ENCODE peak calls at places on chromosomes 12 and 14, in six cellular contexts. One of them, this sample, is unnamed.

GRCh38 chr12:48061943-48062719 is 43.7 kb downstream of the SENP1 start:
- DNase-seq in transverse colon: no peak
- DNase-seq in bronchial epithelial cell: peak
- DNase-seq in HCT116: no peak
- DNase-seq in AG10803: no peak
- DNase-seq in hepatocyte: peak
- DNase-seq in this sample: no peak

GRCh38 chr12:131867891-131868675 is 26.3 kb upstream of the ULK1 start:
- DNase-seq in transverse colon: no peak
- DNase-seq in bronchial epithelial cell: no peak
- DNase-seq in HCT116: no peak
- DNase-seq in AG10803: no peak
- DNase-seq in hepatocyte: no peak
- DNase-seq in this sample: no peak

GRCh38 chr12:90037740-90038139 is 329.1 kb upstream of the ATP2B1 start:
- DNase-seq in transverse colon: no peak
- DNase-seq in bronchial epithelial cell: no peak
- DNase-seq in HCT116: no peak
- DNase-seq in AG10803: no peak
- DNase-seq in hepatocyte: no peak
- DNase-seq in this sample: no peak

GRCh38 chr14:65637780-65638179 is 225.2 kb downstream of the FUT8 start:
- DNase-seq in transverse colon: no peak
- DNase-seq in bronchial epithelial cell: peak
- DNase-seq in HCT116: no peak
- DNase-seq in AG10803: peak
- DNase-seq in hepatocyte: no peak
- DNase-seq in this sample: no peak

GRCh38 chr14:99744199-99744872 is 48.9 kb upstream of the EML1 start:
- DNase-seq in transverse colon: no peak
- DNase-seq in bronchial epithelial cell: peak
- DNase-seq in HCT116: no peak
- DNase-seq in AG10803: peak
- DNase-seq in hepatocyte: no peak
- DNase-seq in this sample: no peak

GRCh38 chr12:109510196-109510595 is 32.8 kb downstream of the UBE3B start:
- DNase-seq in transverse colon: no peak
- DNase-seq in bronchial epithelial cell: no peak
- DNase-seq in HCT116: no peak
- DNase-seq in AG10803: no peak
- DNase-seq in hepatocyte: no peak
- DNase-seq in this sample: no peak

GRCh38 chr14:90968025-90968424 is 92.4 kb downstream of the RPS6KA5 start:
- DNase-seq in transverse colon: no peak
- DNase-seq in bronchial epithelial cell: no peak
- DNase-seq in HCT116: no peak
- DNase-seq in AG10803: peak
- DNase-seq in hepatocyte: no peak
- DNase-seq in this sample: no peak

GRCh38 chr14:99175331-99176155 is 96.5 kb downstream of the BCL11B start:
- DNase-seq in transverse colon: no peak
- DNase-seq in bronchial epithelial cell: no peak
- DNase-seq in HCT116: no peak
- DNase-seq in AG10803: no peak
- DNase-seq in hepatocyte: no peak
- DNase-seq in this sample: no peak

GRCh38 chr12:40224439-40225291 is at the start of gene LRRK2:
- DNase-seq in transverse colon: peak
- DNase-seq in bronchial epithelial cell: no peak
- DNase-seq in HCT116: no peak
- DNase-seq in AG10803: peak
- DNase-seq in hepatocyte: peak
- DNase-seq in this sample: peak

GRCh38 chr12:110007874-110008273 is 8.6 kb downstream of the ANKRD13A start:
- DNase-seq in transverse colon: no peak
- DNase-seq in bronchial epithelial cell: no peak
- DNase-seq in HCT116: no peak
- DNase-seq in AG10803: no peak
- DNase-seq in hepatocyte: no peak
- DNase-seq in this sample: no peak

GRCh38 chr12:116319851-116320621 is 42.5 kb upstream of the MED13L start:
- DNase-seq in transverse colon: peak
- DNase-seq in bronchial epithelial cell: peak
- DNase-seq in HCT116: no peak
- DNase-seq in AG10803: peak
- DNase-seq in hepatocyte: peak
- DNase-seq in this sample: no peak

GRCh38 chr12:62760779-62761178 is 174.2 kb downstream of the PPM1H start:
- DNase-seq in transverse colon: no peak
- DNase-seq in bronchial epithelial cell: no peak
- DNase-seq in HCT116: no peak
- DNase-seq in AG10803: no peak
- DNase-seq in hepatocyte: peak
- DNase-seq in this sample: no peak

GRCh38 chr12:48997719-48998496 is 1.3 kb downstream of the DDN start:
- DNase-seq in transverse colon: peak
- DNase-seq in bronchial epithelial cell: no peak
- DNase-seq in HCT116: no peak
- DNase-seq in AG10803: no peak
- DNase-seq in hepatocyte: peak
- DNase-seq in this sample: peak

GRCh38 chr12:120618954-120619615 is 21.3 kb upstream of the CABP1 start:
- DNase-seq in transverse colon: no peak
- DNase-seq in bronchial epithelial cell: no peak
- DNase-seq in HCT116: no peak
- DNase-seq in AG10803: no peak
- DNase-seq in hepatocyte: no peak
- DNase-seq in this sample: no peak

GRCh38 chr12:109535231-109535862 is 38.0 kb downstream of the MMAB start:
- DNase-seq in transverse colon: no peak
- DNase-seq in bronchial epithelial cell: no peak
- DNase-seq in HCT116: no peak
- DNase-seq in AG10803: no peak
- DNase-seq in hepatocyte: no peak
- DNase-seq in this sample: no peak

GRCh38 chr12:26809611-26810298 is 23.2 kb downstream of the ITPR2 start:
- DNase-seq in transverse colon: no peak
- DNase-seq in bronchial epithelial cell: no peak
- DNase-seq in HCT116: no peak
- DNase-seq in AG10803: no peak
- DNase-seq in hepatocyte: no peak
- DNase-seq in this sample: no peak

GRCh38 chr14:64828096-64828495 is 51.6 kb downstream of the SPTB start:
- DNase-seq in transverse colon: no peak
- DNase-seq in bronchial epithelial cell: no peak
- DNase-seq in HCT116: no peak
- DNase-seq in AG10803: no peak
- DNase-seq in hepatocyte: no peak
- DNase-seq in this sample: no peak

GRCh38 chr14:54792288-54792687 is 110.3 kb downstream of the GCH1 start:
- DNase-seq in transverse colon: no peak
- DNase-seq in bronchial epithelial cell: no peak
- DNase-seq in HCT116: no peak
- DNase-seq in AG10803: no peak
- DNase-seq in hepatocyte: no peak
- DNase-seq in this sample: no peak

GRCh38 chr14:98926802-98927201 is 345.2 kb downstream of the BCL11B start:
- DNase-seq in transverse colon: no peak
- DNase-seq in bronchial epithelial cell: peak
- DNase-seq in HCT116: no peak
- DNase-seq in AG10803: peak
- DNase-seq in hepatocyte: no peak
- DNase-seq in this sample: no peak

GRCh38 chr12:124698211-124698997 is 131.0 kb upstream of the NCOR2 start:
- DNase-seq in transverse colon: no peak
- DNase-seq in bronchial epithelial cell: no peak
- DNase-seq in HCT116: no peak
- DNase-seq in AG10803: peak
- DNase-seq in hepatocyte: no peak
- DNase-seq in this sample: no peak

GRCh38 chr12:53989227-53990113 is 4.5 kb downstream of the HOXC10 start:
- DNase-seq in transverse colon: no peak
- DNase-seq in bronchial epithelial cell: peak
- DNase-seq in HCT116: no peak
- DNase-seq in AG10803: peak
- DNase-seq in hepatocyte: peak
- DNase-seq in this sample: no peak

GRCh38 chr14:94305620-94306019 is 12.6 kb upstream of the SERPINA10 start:
- DNase-seq in transverse colon: no peak
- DNase-seq in bronchial epithelial cell: no peak
- DNase-seq in HCT116: no peak
- DNase-seq in AG10803: no peak
- DNase-seq in hepatocyte: no peak
- DNase-seq in this sample: no peak

GRCh38 chr12:102096855-102097254 is 23.1 kb downstream of the NUP37 start:
- DNase-seq in transverse colon: no peak
- DNase-seq in bronchial epithelial cell: no peak
- DNase-seq in HCT116: no peak
- DNase-seq in AG10803: no peak
- DNase-seq in hepatocyte: no peak
- DNase-seq in this sample: no peak
- TF ChIP-seq CTCF in transverse colon: no peak
- TF ChIP-seq CTCF in bronchial epithelial cell: no peak
- TF ChIP-seq CTCF in HCT116: no peak
- TF ChIP-seq CTCF in AG10803: no peak
- TF ChIP-seq CTCF in hepatocyte: no peak
- TF ChIP-seq CTCF in this sample: no peak

GRCh38 chr12:79119796-79120195 is 255.2 kb downstream of the SYT1 start:
- DNase-seq in transverse colon: no peak
- DNase-seq in bronchial epithelial cell: no peak
- DNase-seq in HCT116: no peak
- DNase-seq in AG10803: no peak
- DNase-seq in hepatocyte: no peak
- DNase-seq in this sample: no peak
- TF ChIP-seq CTCF in transverse colon: no peak
- TF ChIP-seq CTCF in bronchial epithelial cell: no peak
- TF ChIP-seq CTCF in HCT116: no peak
- TF ChIP-seq CTCF in AG10803: no peak
- TF ChIP-seq CTCF in hepatocyte: no peak
- TF ChIP-seq CTCF in this sample: no peak

GRCh38 chr14:105198588-105198987 is 17.5 kb upstream of the NUDT14 start:
- DNase-seq in transverse colon: no peak
- DNase-seq in bronchial epithelial cell: no peak
- DNase-seq in HCT116: no peak
- DNase-seq in AG10803: no peak
- DNase-seq in hepatocyte: no peak
- DNase-seq in this sample: no peak
- TF ChIP-seq CTCF in transverse colon: no peak
- TF ChIP-seq CTCF in bronchial epithelial cell: no peak
- TF ChIP-seq CTCF in HCT116: peak
- TF ChIP-seq CTCF in AG10803: no peak
- TF ChIP-seq CTCF in hepatocyte: no peak
- TF ChIP-seq CTCF in this sample: peak

GRCh38 chr12:108369736-108370396 is 30.8 kb upstream of the CMKLR1 start:
- DNase-seq in transverse colon: no peak
- DNase-seq in bronchial epithelial cell: no peak
- DNase-seq in HCT116: no peak
- DNase-seq in AG10803: no peak
- DNase-seq in hepatocyte: no peak
- DNase-seq in this sample: no peak

GRCh38 chr12:108371801-108372344 is 32.8 kb upstream of the CMKLR1 start:
- DNase-seq in transverse colon: no peak
- DNase-seq in bronchial epithelial cell: no peak
- DNase-seq in HCT116: no peak
- DNase-seq in AG10803: peak
- DNase-seq in hepatocyte: peak
- DNase-seq in this sample: no peak

GRCh38 chr12:108374596-108375320 is 35.6 kb upstream of the CMKLR1 start:
- DNase-seq in transverse colon: no peak
- DNase-seq in bronchial epithelial cell: no peak
- DNase-seq in HCT116: no peak
- DNase-seq in AG10803: no peak
- DNase-seq in hepatocyte: no peak
- DNase-seq in this sample: no peak

GRCh38 chr12:108375986-108376663 is 37.0 kb upstream of the CMKLR1 start:
- DNase-seq in transverse colon: no peak
- DNase-seq in bronchial epithelial cell: peak
- DNase-seq in HCT116: no peak
- DNase-seq in AG10803: peak
- DNase-seq in hepatocyte: no peak
- DNase-seq in this sample: no peak

GRCh38 chr12:108373111-108373510 is 34.0 kb upstream of the CMKLR1 start:
- DNase-seq in transverse colon: no peak
- DNase-seq in bronchial epithelial cell: no peak
- DNase-seq in HCT116: no peak
- DNase-seq in AG10803: no peak
- DNase-seq in hepatocyte: no peak
- DNase-seq in this sample: no peak
- TF ChIP-seq CTCF in transverse colon: no peak
- TF ChIP-seq CTCF in bronchial epithelial cell: peak
- TF ChIP-seq CTCF in HCT116: peak
- TF ChIP-seq CTCF in AG10803: peak
- TF ChIP-seq CTCF in hepatocyte: no peak
- TF ChIP-seq CTCF in this sample: no peak

This sample was measured in progenitor cell of endocrine pancreas.